ENCODE peak calls at places on chromosomes 3 and 15, in six cellular contexts. Y is cardiac fibroblast; C is foreskin fibroblast; I is CD4-positive, alpha-beta T cell; P is NCI-H82; M is dorsolateral prefrontal cortex. O is an unnamed sample.

GRCh38 chr3:114809668-114810413 is 337.2 kb downstream of the ZBTB20 start:
- DNase-seq in Y (peak; percentile 25), C (peak; percentile 11), I (no peak), P (no peak), M (no peak), O (no peak)

GRCh38 chr3:13451301-13451673 is 28.8 kb upstream of the HDAC11 start:
- DNase-seq in Y (no peak), C (no peak), I (no peak), P (peak; percentile 69), M (no peak), O (peak; percentile 55)

GRCh38 chr15:49953421-49953820 is 165.6 kb downstream of the ATP8B4 start:
- DNase-seq in Y (no peak), C (no peak), I (no peak), P (peak; percentile 89), M (no peak), O (no peak)

GRCh38 chr15:93088981-93089854 is at the start of gene RGMA:
- DNase-seq in Y (peak; percentile 19), C (peak; percentile 24), I (no peak), P (peak; percentile 73), M (no peak), O (no peak)

GRCh38 chr15:48855501-48856440 is 22.2 kb upstream of the EID1 start:
- DNase-seq in Y (peak; percentile 70), C (peak; percentile 77), I (no peak), P (peak; percentile 61), M (no peak), O (no peak)

GRCh38 chr3:127081001-127081720 is 98.2 kb downstream of the PLXNA1 start:
- DNase-seq in Y (no peak), C (no peak), I (no peak), P (no peak), M (no peak), O (peak; percentile 19)

GRCh38 chr3:111667621-111668239 is 72.6 kb upstream of the ZBED2 start:
- DNase-seq in Y (peak; percentile 47), C (peak; percentile 45), I (peak; percentile 52), P (no peak), M (no peak), O (peak; percentile 65)

GRCh38 chr3:49343163-49343562 is 3.3 kb upstream of the USP4 start:
- DNase-seq in Y (no peak), C (no peak), I (no peak), P (no peak), M (no peak), O (no peak)

GRCh38 chr3:169104541-169104940 is 559.0 kb downstream of the MECOM start:
- DNase-seq in Y (peak; percentile 81), C (peak; percentile 77), I (no peak), P (no peak), M (no peak), O (no peak)

GRCh38 chr15:40052604-40053003 is 13.6 kb upstream of the SRP14 start:
- DNase-seq in Y (no peak), C (no peak), I (no peak), P (no peak), M (no peak), O (no peak)

GRCh38 chr3:77746892-77747291 is 707.0 kb downstream of the ROBO2 start:
- DNase-seq in Y (no peak), C (no peak), I (no peak), P (no peak), M (no peak), O (no peak)

GRCh38 chr3:10357592-10358308 is 36.8 kb upstream of the SEC13 start:
- DNase-seq in Y (peak; percentile 97), C (peak; percentile 95), I (no peak), P (no peak), M (peak; percentile 45), O (peak; percentile 41)

GRCh38 chr15:39629376-39629775 is 48.5 kb downstream of the THBS1 start:
- DNase-seq in Y (peak; percentile 82), C (no peak), I (peak; percentile 44), P (no peak), M (no peak), O (no peak)

GRCh38 chr15:39466428-39466827 is 114.5 kb upstream of the THBS1 start:
- DNase-seq in Y (no peak), C (peak; percentile 96), I (no peak), P (no peak), M (no peak), O (peak; percentile 58)

GRCh38 chr3:157128771-157129671 is 30.9 kb downstream of the CCNL1 start:
- DNase-seq in Y (peak; percentile 60), C (peak; percentile 42), I (peak; percentile 48), P (no peak), M (no peak), O (peak; percentile 67)

GRCh38 chr3:9750556-9751411 is 1.0 kb downstream of the OGG1 start:
- DNase-seq in Y (no peak), C (peak; percentile 68), I (no peak), P (no peak), M (no peak), O (no peak)

GRCh38 chr3:157369712-157370447 is 66.8 kb upstream of the PTX3 start:
- DNase-seq in Y (peak; percentile 63), C (no peak), I (no peak), P (no peak), M (no peak), O (no peak)

GRCh38 chr15:40328176-40328575 is 4.7 kb downstream of the INAFM2 start:
- DNase-seq in Y (peak; percentile 74), C (no peak), I (no peak), P (no peak), M (no peak), O (no peak)

GRCh38 chr15:33104276-33104675 is 90.2 kb downstream of the FMN1 start:
- DNase-seq in Y (peak; percentile 74), C (peak; percentile 90), I (no peak), P (no peak), M (no peak), O (no peak)

GRCh38 chr3:105866656-105867653 is 1.9 kb downstream of the CBLB start:
- DNase-seq in Y (peak; percentile 68), C (peak; percentile 62), I (no peak), P (peak; percentile 31), M (no peak), O (no peak)

GRCh38 chr3:43286886-43287301 is 554 bp downstream of the SNRK start:
- DNase-seq in Y (no peak), C (peak; percentile 56), I (no peak), P (peak; percentile 37), M (no peak), O (no peak)

GRCh38 chr3:29385056-29385455 is 104.2 kb downstream of the RBMS3 start:
- DNase-seq in Y (peak; percentile 75), C (peak; percentile 35), I (no peak), P (peak; percentile 53), M (no peak), O (no peak)

GRCh38 chr3:142374687-142375086 is 73.2 kb downstream of the XRN1 start:
- DNase-seq in Y (no peak), C (no peak), I (no peak), P (no peak), M (no peak), O (no peak)

GRCh38 chr3:129481783-129482332 is 41.8 kb downstream of the IFT122 start:
- DNase-seq in Y (peak; percentile 76), C (peak; percentile 36), I (peak; percentile 48), P (no peak), M (no peak), O (peak; percentile 61)

GRCh38 chr3:152322756-152323155 is 54.0 kb downstream of the MBNL1 start:
- DNase-seq in Y (no peak), C (peak; percentile 41), I (no peak), P (no peak), M (no peak), O (no peak)

GRCh38 chr15:68184616-68185470 is 20.3 kb downstream of the CALML4 start:
- DNase-seq in Y (no peak), C (no peak), I (no peak), P (no peak), M (no peak), O (no peak)

GRCh38 chr15:25882466-25882865 is 19.3 kb upstream of the ATP10A start:
- DNase-seq in Y (peak; percentile 56), C (peak; percentile 54), I (no peak), P (no peak), M (no peak), O (no peak)

GRCh38 chr15:71651750-71652186 is 158.6 kb upstream of the NR2E3 start:
- DNase-seq in Y (peak; percentile 92), C (peak; percentile 85), I (no peak), P (peak; percentile 74), M (no peak), O (no peak)

GRCh38 chr15:46260937-46261336 is 626.1 kb downstream of the SQOR start:
- DNase-seq in Y (no peak), C (no peak), I (no peak), P (peak; percentile 59), M (no peak), O (no peak)

GRCh38 chr3:165378761-165379160 is 182.6 kb upstream of the SLITRK3 start:
- DNase-seq in Y (no peak), C (no peak), I (no peak), P (no peak), M (no peak), O (no peak)

GRCh38 chr3:192543163-192543562 is 184.2 kb downstream of the FGF12 start:
- DNase-seq in Y (no peak), C (no peak), I (no peak), P (no peak), M (no peak), O (no peak)

GRCh38 chr3:37899101-37899707 is 37.5 kb downstream of the CTDSPL start:
- DNase-seq in Y (no peak), C (no peak), I (no peak), P (no peak), M (no peak), O (no peak)

GRCh38 chr3:7658294-7658693 is 797.4 kb downstream of the GRM7 start:
- DNase-seq in Y (peak; percentile 8), C (no peak), I (no peak), P (no peak), M (no peak), O (no peak)

GRCh38 chr3:167883452-167883851 is 147.9 kb downstream of the SERPINI1 start:
- DNase-seq in Y (no peak), C (no peak), I (no peak), P (no peak), M (no peak), O (no peak)

GRCh38 chr3:14216257-14217048 is 37.8 kb downstream of the LSM3 start:
- DNase-seq in Y (peak; percentile 71), C (no peak), I (peak; percentile 26), P (peak; percentile 47), M (peak; percentile 58), O (no peak)

GRCh38 chr3:48226959-48227358 is 3.7 kb downstream of the CAMP start:
- DNase-seq in Y (no peak), C (no peak), I (no peak), P (no peak), M (no peak), O (no peak)

O was measured in lower lobe of right lung.